ENCODE peak calls at places on chromosomes 7 and 10, in eight cellular contexts. I is K562, L is prostate gland, U is suprapubic skin, W is HepG2, D is stomach, O is spleen, R is upper lobe of left lung. H is an unnamed sample.

GRCh38 chr10:123480344-123480743 is 185.8 kb upstream of the GPR26 start:
- DNase-seq in I (no peak), L (no peak), U (no peak), W (no peak), D (no peak), O (no peak), R (no peak), H (no peak)

GRCh38 chr7:132240262-132240661 is 336.0 kb downstream of the PLXNA4 start:
- DNase-seq in I (no peak), L (no peak), U (no peak), W (no peak), D (no peak), O (no peak), R (no peak), H (no peak)

GRCh38 chr7:107879400-107880035 is 11.5 kb upstream of the DLD start:
- DNase-seq in I (peak; percentile 78), L (peak; percentile 39), U (no peak), W (peak; percentile 49), D (peak; percentile 59), O (no peak), R (no peak), H (no peak)

GRCh38 chr10:79386637-79387465 is 39.6 kb downstream of the PPIF start:
- DNase-seq in I (no peak), L (peak; percentile 3), U (peak; percentile 67), W (no peak), D (peak; percentile 23), O (peak; percentile 69), R (peak; percentile 64), H (peak; percentile 11)

GRCh38 chr7:82012453-82012852 is 242.6 kb upstream of the HGF start:
- DNase-seq in I (no peak), L (no peak), U (no peak), W (no peak), D (no peak), O (no peak), R (no peak), H (no peak)

GRCh38 chr10:15719899-15720634 is at the start of gene ITGA8:
- DNase-seq in I (no peak), L (peak; percentile 9), U (no peak), W (no peak), D (no peak), O (peak; percentile 80), R (peak; percentile 88), H (no peak)

GRCh38 chr7:29839302-29839701 is 33.0 kb downstream of the WIPF3 start:
- DNase-seq in I (peak; percentile 67), L (no peak), U (no peak), W (peak; percentile 15), D (no peak), O (no peak), R (no peak), H (no peak)

GRCh38 chr10:124997791-124998623 is 56.1 kb downstream of the ZRANB1 start:
- DNase-seq in I (no peak), L (no peak), U (peak; percentile 80), W (no peak), D (no peak), O (peak; percentile 66), R (peak; percentile 64), H (no peak)

GRCh38 chr7:2099036-2099957 is 133.4 kb downstream of the MAD1L1 start:
- DNase-seq in I (peak; percentile 64), L (no peak), U (no peak), W (no peak), D (no peak), O (peak; percentile 83), R (peak; percentile 81), H (peak; percentile 50)

GRCh38 chr7:92244803-92245486 is 769 bp downstream of the KRIT1 start:
- DNase-seq in I (no peak), L (no peak), U (no peak), W (no peak), D (no peak), O (no peak), R (no peak), H (no peak)

GRCh38 chr7:52017802-52018679 is 701.4 kb upstream of the COBL start:
- DNase-seq in I (peak; percentile 24), L (no peak), U (no peak), W (peak; percentile 58), D (peak; percentile 62), O (no peak), R (no peak), H (no peak)

GRCh38 chr10:110499796-110500514 is 2.2 kb downstream of the DUSP5 start:
- DNase-seq in I (peak; percentile 28), L (no peak), U (no peak), W (no peak), D (no peak), O (no peak), R (no peak), H (no peak)

GRCh38 chr10:110502072-110502845 is 4.6 kb downstream of the DUSP5 start:
- DNase-seq in I (no peak), L (no peak), U (no peak), W (no peak), D (no peak), O (no peak), R (no peak), H (no peak)

GRCh38 chr10:110500515-110500905 is 2.8 kb downstream of the DUSP5 start:
- DNase-seq in I (peak; percentile 42), L (no peak), U (no peak), W (no peak), D (no peak), O (no peak), R (no peak), H (no peak)

GRCh38 chr10:110502851-110503301 is 5.2 kb downstream of the DUSP5 start:
- DNase-seq in I (peak; percentile 47), L (peak; percentile 84), U (no peak), W (no peak), D (no peak), O (no peak), R (no peak), H (peak; percentile 43)

GRCh38 chr10:110501142-110501937 is 3.6 kb downstream of the DUSP5 start:
- DNase-seq in I (peak; percentile 94), L (peak; percentile 44), U (peak; percentile 92), W (peak; percentile 59), D (peak; percentile 76), O (peak; percentile 85), R (no peak), H (no peak)
- TF ChIP-seq POLR2A in I (peak; percentile 58), L (peak; percentile 21), U (no peak), W (no peak), D (no peak), O (no peak), R (no peak), H (peak; percentile 76)

GRCh38 chr7:31464601-31465000 is 49.3 kb upstream of the ITPRID1 start:
- DNase-seq in I (no peak), L (no peak), U (no peak), W (no peak), D (no peak), O (no peak), R (no peak), H (no peak)

GRCh38 chr7:31465285-31465684 is 48.6 kb upstream of the ITPRID1 start:
- DNase-seq in I (no peak), L (no peak), U (no peak), W (no peak), D (no peak), O (no peak), R (no peak), H (no peak)

GRCh38 chr7:31462636-31463035 is 51.3 kb upstream of the ITPRID1 start:
- DNase-seq in I (no peak), L (no peak), U (no peak), W (no peak), D (no peak), O (no peak), R (no peak), H (no peak)

DNA sequence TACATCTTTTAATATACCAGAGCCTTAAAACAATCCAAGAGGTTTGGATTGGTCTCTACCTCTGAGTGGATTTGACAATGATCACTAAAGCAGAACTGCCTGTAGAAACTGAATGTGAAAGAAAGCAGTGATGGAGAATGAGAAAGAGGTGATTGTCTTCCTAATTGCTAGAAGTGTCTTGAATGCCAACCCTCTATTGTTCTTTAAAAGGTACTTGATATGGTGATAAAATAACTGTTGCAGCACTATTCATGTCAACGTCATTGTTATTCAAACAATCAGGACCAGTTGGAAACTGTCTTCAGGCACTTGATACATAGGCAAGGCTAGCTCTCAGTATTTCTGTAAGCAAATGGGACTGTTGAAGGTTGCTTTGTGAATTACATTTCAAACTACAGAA is 47.9 kb upstream of the ITPRID1 start:
- DNase-seq in I (no peak), L (no peak), U (no peak), W (no peak), D (no peak), O (no peak), R (no peak), H (no peak)
- TF ChIP-seq POLR2AphosphoS5 in I (no peak), L (no peak), U (no peak), W (no peak), D (no peak), O (no peak), R (no peak), H (no peak)

DNA sequence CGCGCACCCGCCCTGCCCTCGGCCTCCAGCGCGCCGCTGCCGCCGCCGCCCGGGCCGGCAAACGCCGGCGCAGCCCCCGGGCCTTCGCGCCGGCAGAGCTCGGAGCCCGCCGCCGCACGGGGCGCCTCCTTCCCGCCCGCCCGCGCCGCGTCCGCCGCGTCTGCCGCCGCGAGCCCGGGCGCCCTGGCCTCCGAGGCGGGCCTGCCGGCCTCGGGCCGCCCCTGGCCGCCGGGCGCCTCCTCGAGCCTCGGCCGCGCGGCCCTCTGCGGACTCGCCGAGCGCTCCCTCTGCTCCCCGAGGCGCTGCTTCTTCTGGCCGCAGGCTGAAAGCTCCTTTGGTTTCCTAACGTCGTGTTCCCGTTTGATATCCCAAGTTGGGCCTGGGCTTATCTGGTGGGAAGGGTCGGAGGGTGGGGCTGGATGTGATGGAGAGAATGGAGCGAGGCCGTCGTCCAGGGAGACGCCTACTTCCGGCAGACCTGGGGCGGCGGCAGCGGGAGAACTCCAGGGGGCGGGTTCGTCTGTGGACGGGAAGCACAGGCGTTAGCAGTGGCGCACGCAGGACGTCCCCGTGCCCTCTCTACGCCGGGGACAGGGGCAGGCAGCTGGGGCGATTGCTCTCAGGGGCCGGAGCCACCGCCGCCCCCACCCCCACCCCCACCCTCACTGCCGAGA is 221.0 kb downstream of the PHTF2 start:
- DNase-seq in I (peak; percentile 94), L (peak; percentile 91), U (peak; percentile 96), W (peak; percentile 45), D (peak; percentile 88), O (peak; percentile 92), R (peak; percentile 94), H (peak; percentile 69)
- TF ChIP-seq POLR2A in I (peak; percentile 74), L (peak; percentile 38), U (no peak), W (no peak), D (no peak), O (no peak), R (no peak), H (no peak)

GRCh38 chr7:4665661-4666060 is 16.4 kb upstream of the FOXK1 start:
- DNase-seq in I (no peak), L (no peak), U (no peak), W (no peak), D (no peak), O (no peak), R (no peak), H (no peak)
- TF ChIP-seq POLR2AphosphoS5 in I (no peak), L (no peak), U (no peak), W (no peak), D (peak; percentile 27), O (no peak), R (no peak), H (no peak)

DNA sequence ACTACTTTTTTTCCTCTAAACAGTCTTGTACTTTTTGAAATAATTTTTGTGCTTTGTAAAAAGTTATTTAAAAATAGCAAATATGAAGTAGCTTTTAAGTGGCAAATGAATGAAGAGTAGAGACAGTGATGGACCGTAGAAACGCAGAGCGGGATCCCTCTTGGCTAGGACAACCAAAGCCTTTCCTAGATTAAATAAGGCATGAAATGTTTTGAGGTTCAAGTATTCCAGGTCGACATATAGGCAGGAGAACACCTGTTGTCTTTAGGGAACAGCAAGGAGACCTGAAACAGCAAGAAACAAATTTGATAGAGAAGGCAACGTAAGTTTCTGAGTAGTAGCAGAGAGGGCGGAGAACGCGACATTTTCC is 662 bp upstream of the PPRC1 start:
- DNase-seq in I (no peak), L (no peak), U (no peak), W (no peak), D (no peak), O (no peak), R (no peak), H (no peak)
- TF ChIP-seq POLR2A in I (no peak), L (no peak), U (no peak), W (no peak), D (no peak), O (no peak), R (no peak), H (no peak)

H was measured in GM12892.